ENCODE peak calls at places on chromosome 20, in ten cellular contexts. P, S, B, Z, R, F, Q, D, X and W are unnamed samples.

GRCh38 chr20:51494241-51495110 is 48.0 kb downstream of the NFATC2 start:
- DNase-seq in R (peak), Q (no peak), D (peak), X (no peak), Z (no peak), S (no peak), P (no peak), B (no peak), F (no peak), W (no peak)

GRCh38 chr20:59046862-59047261 is 4.3 kb upstream of the PRELID3B start:
- DNase-seq in F (no peak), B (no peak), X (no peak), P (no peak), Z (no peak), D (no peak), S (no peak), Q (no peak), R (no peak), W (no peak)

GRCh38 chr20:25584905-25585704 is at the start of gene NINL:
- DNase-seq in S (peak), Q (peak), D (peak), P (peak), B (peak), R (peak), X (peak), Z (peak), F (peak), W (no peak)

GRCh38 chr20:3751664-3752385 is 15.7 kb downstream of the ADISSP start:
- DNase-seq in B (peak), R (peak), X (no peak), Z (peak), Q (no peak), S (no peak), P (no peak), F (peak), D (peak), W (peak)

GRCh38 chr20:58851221-58851968 is 693 bp upstream of the GNAS-AS1 start:
- DNase-seq in F (no peak), D (peak), S (no peak), Q (no peak), R (no peak), P (no peak), X (no peak), B (no peak), Z (no peak), W (no peak)

GRCh38 chr20:52312131-52312729 is 120.7 kb upstream of the ZFP64 start:
- DNase-seq in Q (peak), X (peak), S (peak), R (peak), Z (peak), F (no peak), B (peak), P (peak), D (peak), W (no peak)

GRCh38 chr20:1215386-1216170 is 10.3 kb upstream of the RAD21L1 start:
- DNase-seq in R (peak), S (no peak), Q (no peak), D (peak), P (no peak), B (peak), X (no peak), Z (no peak), F (no peak), W (no peak)

GRCh38 chr20:33443512-33444239 is at the start of gene SNTA1:
- DNase-seq in Z (peak), F (peak), X (peak), S (peak), Q (peak), B (peak), P (peak), R (peak), D (peak), W (peak)

GRCh38 chr20:14245368-14245970 is 91.9 kb downstream of the FLRT3 start:
- DNase-seq in B (no peak), P (peak), X (no peak), F (no peak), Q (no peak), D (no peak), S (no peak), Z (no peak), R (no peak), W (no peak)

GRCh38 chr20:22691369-22692118 is 107.2 kb upstream of the FOXA2 start:
- DNase-seq in F (peak), Z (peak), B (peak), Q (peak), D (peak), X (peak), S (peak), P (peak), R (peak), W (peak)

GRCh38 chr20:9354579-9354978 is 159.8 kb upstream of the LAMP5 start:
- DNase-seq in D (no peak), P (no peak), R (no peak), F (no peak), S (no peak), Q (no peak), X (no peak), B (no peak), Z (no peak), W (no peak)

GRCh38 chr20:9172908-9173307 is 104.0 kb downstream of the PLCB4 start:
- DNase-seq in S (peak), F (no peak), Q (no peak), R (no peak), X (no peak), Z (no peak), P (peak), D (no peak), B (no peak), W (no peak)

GRCh38 chr20:58042626-58043025 is 185.8 kb downstream of the ANKRD60 start:
- DNase-seq in Q (no peak), R (no peak), Z (no peak), S (no peak), X (no peak), F (no peak), B (no peak), D (no peak), P (no peak), W (no peak)

GRCh38 chr20:41185013-41185757 is 47.8 kb downstream of the PLCG1 start:
- DNase-seq in R (no peak), P (no peak), Q (no peak), X (no peak), S (no peak), Z (peak), B (no peak), D (no peak), F (peak), W (peak)

GRCh38 chr20:25353754-25354705 is 36.6 kb downstream of the ABHD12 start:
- DNase-seq in F (no peak), B (no peak), Q (no peak), D (no peak), X (no peak), P (no peak), R (no peak), S (no peak), Z (no peak), W (peak)

GRCh38 chr20:4902788-4903187 is 98.5 kb downstream of the SLC23A2 start:
- DNase-seq in F (no peak), D (no peak), B (no peak), X (no peak), Q (no peak), S (no peak), Z (no peak), P (no peak), R (no peak), W (no peak)

GRCh38 chr20:19779634-19780033 is 21.6 kb downstream of the RIN2 start:
- DNase-seq in Q (no peak), B (no peak), S (peak), R (no peak), Z (no peak), F (no peak), X (no peak), P (no peak), D (no peak), W (no peak)

GRCh38 chr20:32456869-32457421 is 98.8 kb downstream of the ASXL1 start:
- DNase-seq in Z (peak), P (peak), B (no peak), D (no peak), S (no peak), Q (no peak), X (peak), F (peak), R (peak), W (no peak)

GRCh38 chr20:62921119-62921687 is 5.1 kb downstream of the DIDO1 start:
- DNase-seq in X (peak), Q (peak), S (peak), B (peak), D (peak), F (peak), P (peak), Z (peak), R (peak), W (no peak)

GRCh38 chr20:16778159-16778558 is 30.0 kb downstream of the OTOR start:
- DNase-seq in P (no peak), B (no peak), F (no peak), R (no peak), Z (no peak), Q (no peak), D (no peak), S (no peak), X (no peak), W (no peak)

GRCh38 chr20:11229772-11230171 is 556.0 kb upstream of the JAG1 start:
- DNase-seq in D (no peak), S (peak), P (peak), X (peak), F (peak), R (no peak), B (no peak), Q (peak), Z (peak), W (no peak)

GRCh38 chr20:24684421-24684871 is 215.0 kb downstream of the SYNDIG1 start:
- DNase-seq in F (peak), B (no peak), S (no peak), P (no peak), X (no peak), Z (no peak), D (no peak), Q (no peak), R (no peak), W (peak)

GRCh38 chr20:19735446-19735845 is 22.6 kb upstream of the RIN2 start:
- DNase-seq in S (peak), Z (peak), Q (peak), X (peak), B (no peak), F (peak), R (peak), P (peak), D (no peak), W (peak)

GRCh38 chr20:36214684-36215256 is 21.5 kb upstream of the AAR2 start:
- DNase-seq in X (peak), P (peak), B (no peak), Q (peak), S (peak), R (peak), D (no peak), Z (no peak), F (peak), W (no peak)

GRCh38 chr20:39092733-39093410 is 130.7 kb downstream of the DHX35 start:
- DNase-seq in Q (no peak), B (no peak), P (no peak), Z (no peak), X (no peak), D (no peak), F (no peak), S (no peak), R (no peak), W (no peak)

GRCh38 chr20:13458860-13459451 is 179.8 kb downstream of the TASP1 start:
- DNase-seq in Z (no peak), B (no peak), Q (peak), S (peak), P (peak), X (peak), D (no peak), F (no peak), R (peak), W (no peak)

GRCh38 chr20:45340236-45340847 is 7.9 kb downstream of the SDC4 start:
- DNase-seq in F (no peak), Z (peak), X (no peak), P (no peak), S (no peak), R (no peak), D (no peak), Q (no peak), B (no peak), W (no peak)

GRCh38 chr20:2663364-2663886 is 591 bp downstream of the IDH3B start:
- DNase-seq in S (no peak), X (no peak), Z (no peak), D (no peak), Q (no peak), P (no peak), B (no peak), F (peak), R (no peak), W (no peak)

GRCh38 chr20:3486850-3487249 is 16.0 kb downstream of the ATRN start:
- DNase-seq in F (no peak), Q (no peak), Z (no peak), S (no peak), X (no peak), B (no peak), P (no peak), R (no peak), D (no peak), W (no peak)

GRCh38 chr20:59365611-59366284 is 65.3 kb downstream of the EDN3 start:
- DNase-seq in R (no peak), P (no peak), S (no peak), D (no peak), F (no peak), B (no peak), X (no peak), Q (no peak), Z (no peak), W (no peak)

GRCh38 chr20:21719592-21720214 is 14.2 kb downstream of the PAX1 start:
- DNase-seq in X (peak), R (peak), D (no peak), P (peak), S (peak), Q (peak), B (peak), F (no peak), Z (peak), W (no peak)